ENCODE peak calls at places on chromosome 18, in eight cellular contexts. A is progenitor cell of endocrine pancreas; F is fibroblast of mammary gland; O is stimulated activated CD4-positive, alpha-beta T cell treated with anti-CD3 and anti-CD28 coated beads, TNF-alpha, amount 100 ng/mL, for 24 hours; X is neural crest cell; U is activated CD4-positive, alpha-beta T cell treated with anti-CD3 and anti-CD28 coated beads, Interleukin-2, amount 50 U/mL, for 48 hours; B is LoVo; M is stimulated activated naive CD8-positive, alpha-beta T cell treated with anti-CD3 and anti-CD28 coated beads, Interleukin-15, Interleukin-2, amounts not matched to agents 100 U/mL and 50 U/mL, for 24 hours. H is an unnamed sample.

GRCh38 chr18:30527226-30527625 is 515.3 kb downstream of the DSC3 start:
- DNase-seq in U (no peak), F (no peak), A (no peak), X (no peak), O (no peak), B (no peak), M (no peak), H (no peak)

GRCh38 chr18:64244571-64244970 is 95.7 kb upstream of the LINC00305 start:
- DNase-seq in U (no peak), F (no peak), M (no peak), O (no peak), X (no peak), A (no peak), B (no peak), H (no peak)

GRCh38 chr18:12891561-12891960 is 7.5 kb upstream of the PTPN2 start:
- DNase-seq in X (no peak), A (no peak), F (no peak), B (peak; percentile 32), O (no peak), M (no peak), U (no peak), H (no peak)

GRCh38 chr18:23936371-23936958 is 78.1 kb upstream of the TTC39C start:
- DNase-seq in X (no peak), A (no peak), F (no peak), B (no peak), O (no peak), M (no peak), U (no peak), H (no peak)

GRCh38 chr18:31499157-31499524 is 1.2 kb downstream of the DSG2 start:
- DNase-seq in O (no peak), F (no peak), U (no peak), A (no peak), X (no peak), B (no peak), M (no peak), H (no peak)

GRCh38 chr18:25251127-25251526 is 100.8 kb downstream of the ZNF521 start:
- DNase-seq in O (no peak), A (no peak), F (peak; percentile 54), M (no peak), B (no peak), X (no peak), U (no peak), H (no peak)

GRCh38 chr18:48543228-48543627 is 4.4 kb downstream of the CTIF start:
- DNase-seq in A (no peak), M (peak; percentile 23), O (no peak), B (no peak), X (no peak), F (no peak), U (peak; percentile 25), H (no peak)

GRCh38 chr18:12309683-12310198 is 1.7 kb downstream of the TUBB6 start:
- DNase-seq in F (peak; percentile 42), X (no peak), A (no peak), M (no peak), O (no peak), B (peak; percentile 41), U (no peak), H (no peak)

GRCh38 chr18:51190000-51190399 is 7.5 kb downstream of the MEX3C start:
- DNase-seq in M (no peak), U (no peak), B (no peak), O (no peak), X (no peak), A (no peak), F (no peak), H (no peak)

GRCh38 chr18:10851824-10852225 is 297.5 kb downstream of the PIEZO2 start:
- DNase-seq in B (peak; percentile 54), O (no peak), F (peak; percentile 67), M (no peak), U (no peak), A (no peak), X (no peak), H (no peak)

GRCh38 chr18:50610349-50610748 is 50.5 kb downstream of the MAPK4 start:
- DNase-seq in B (no peak), X (no peak), F (no peak), M (no peak), U (no peak), A (no peak), O (no peak), H (no peak)

GRCh38 chr18:8286303-8286702 is 322.9 kb upstream of the RAB12 start:
- DNase-seq in O (no peak), A (no peak), X (no peak), M (no peak), F (peak; percentile 4), U (no peak), B (no peak), H (no peak)

GRCh38 chr18:58953627-58954026 is 89.0 kb downstream of the ZNF532 start:
- DNase-seq in F (no peak), X (no peak), U (no peak), M (no peak), A (no peak), B (no peak), O (no peak), H (no peak)

GRCh38 chr18:80202264-80202998 is 44.9 kb downstream of the PARD6G start:
- DNase-seq in A (no peak), X (no peak), B (no peak), U (peak; percentile 62), F (no peak), M (peak; percentile 30), O (no peak), H (no peak)

GRCh38 chr18:58268849-58269248 is 224.8 kb downstream of the NEDD4L start:
- DNase-seq in X (no peak), A (no peak), O (no peak), B (peak; percentile 62), F (peak; percentile 63), U (no peak), M (no peak), H (no peak)

GRCh38 chr18:68152770-68153169 is 562.1 kb downstream of the TMX3 start:
- DNase-seq in B (no peak), A (no peak), U (no peak), O (no peak), M (no peak), F (no peak), X (no peak), H (no peak)

GRCh38 chr18:47754311-47755101 is 176.0 kb downstream of the SMAD2 start:
- DNase-seq in F (peak; percentile 7), B (peak; percentile 9), U (peak; percentile 79), X (peak; percentile 71), M (peak; percentile 71), O (no peak), A (peak; percentile 78), H (peak; percentile 77)

GRCh38 chr18:54392621-54393023 is 34.9 kb downstream of the C18orf54 start:
- DNase-seq in O (no peak), U (no peak), M (no peak), X (no peak), F (peak; percentile 73), B (peak; percentile 71), A (no peak), H (no peak)

GRCh38 chr18:22913861-22914260 is 19.3 kb upstream of the RBBP8 start:
- DNase-seq in U (no peak), B (peak; percentile 89), O (no peak), F (no peak), A (peak; percentile 60), M (no peak), X (no peak), H (no peak)

GRCh38 chr18:13565228-13565627 is 161.1 kb downstream of the FAM210A start:
- DNase-seq in X (no peak), O (no peak), U (no peak), F (no peak), B (no peak), M (no peak), A (no peak), H (no peak)

GRCh38 chr18:58359226-58360019 is 269.5 kb downstream of the ALPK2 start:
- DNase-seq in X (no peak), M (no peak), U (no peak), B (no peak), A (no peak), F (peak; percentile 45), O (no peak), H (no peak)

GRCh38 chr18:74546751-74547530 is 12.6 kb downstream of the CNDP1 start:
- DNase-seq in U (no peak), O (no peak), A (no peak), B (peak; percentile 9), F (peak; percentile 69), X (no peak), M (no peak), H (no peak)

GRCh38 chr18:22694954-22695353 is 238.2 kb upstream of the RBBP8 start:
- DNase-seq in U (no peak), B (peak; percentile 79), X (no peak), M (no peak), F (peak; percentile 97), A (no peak), O (no peak), H (no peak)

H was measured in type B pancreatic cell.